ENCODE peak calls at places on chromosome 20, in ten cellular contexts. N is Peyer's patch; X is D341Med; G is GM04504; V is C1 segment of cervical spinal cord; R is AML-193; A is fibroblast of lung; T is NCI-H187 treated with DMSO at 0.1 percent for 48 hours; H is stimulated activated CD4-positive, alpha-beta T cell treated with anti-CD3 and anti-CD28 coated beads, Interleukin-12 subunit alpha, Interleukin-12 subunit beta, amount 100 ng/mL, for 4 hours; K is NB4. B is an unnamed sample.

GRCh38 chr20:25294459-25295385 is 46.8 kb downstream of the PYGB start:
- DNase-seq in N (peak), T (no peak), G (no peak), A (peak), V (no peak), K (peak), R (peak), X (peak), H (peak), B (peak)

GRCh38 chr20:17995967-17996819 is 27.4 kb downstream of the MGME1 start:
- DNase-seq in A (peak), V (no peak), H (peak), X (peak), N (no peak), K (peak), T (no peak), G (peak), R (peak), B (peak)

GRCh38 chr20:58219342-58219700 is 9.1 kb downstream of the ANKRD60 start:
- DNase-seq in H (no peak), A (peak), R (no peak), T (no peak), X (no peak), K (peak), G (peak), V (no peak), N (no peak), B (peak)

GRCh38 chr20:24048014-24048611 is 59.5 kb upstream of the GGTLC1 start:
- DNase-seq in V (no peak), X (no peak), A (no peak), N (no peak), H (no peak), R (no peak), K (no peak), T (no peak), G (no peak), B (no peak)

GRCh38 chr20:23257106-23257761 is 93.4 kb upstream of the NXT1 start:
- DNase-seq in R (no peak), T (no peak), H (no peak), K (no peak), A (peak), N (no peak), V (no peak), X (no peak), G (no peak), B (no peak)

GRCh38 chr20:57801046-57801445 is 91.2 kb upstream of the PMEPA1 start:
- DNase-seq in X (no peak), V (no peak), T (no peak), N (no peak), R (no peak), G (no peak), K (peak), H (no peak), A (no peak), B (peak)

GRCh38 chr20:33947709-33948295 is 45.9 kb upstream of the RALY start:
- DNase-seq in N (no peak), A (peak), G (no peak), H (peak), K (peak), R (peak), T (no peak), X (peak), V (no peak), B (peak)

GRCh38 chr20:33554914-33555420 is 65.1 kb downstream of the CBFA2T2 start:
- DNase-seq in G (peak), N (no peak), H (no peak), T (peak), K (peak), V (no peak), R (no peak), A (peak), X (peak), B (no peak)

GRCh38 chr20:54000262-54000661 is 70.1 kb downstream of the BCAS1 start:
- DNase-seq in V (no peak), K (no peak), R (no peak), H (no peak), G (no peak), X (no peak), N (no peak), A (no peak), T (no peak), B (no peak)

GRCh38 chr20:59469266-59470252 is 134.8 kb upstream of the PHACTR3 start:
- DNase-seq in A (no peak), N (no peak), G (no peak), T (no peak), X (no peak), R (no peak), V (no peak), K (no peak), H (no peak), B (no peak)

GRCh38 chr20:62881662-62882395 is 20.2 kb upstream of the TCFL5 start:
- DNase-seq in X (peak), G (no peak), A (no peak), K (no peak), N (no peak), H (no peak), R (no peak), V (no peak), T (no peak), B (no peak)

GRCh38 chr20:53623127-53623453 is 29.5 kb upstream of the ZNF217 start:
- DNase-seq in T (no peak), V (no peak), G (no peak), N (no peak), K (no peak), R (no peak), H (no peak), X (no peak), A (no peak), B (no peak)

GRCh38 chr20:46651091-46651962 is at the start of gene SLC13A3:
- DNase-seq in N (no peak), G (no peak), K (no peak), V (no peak), R (no peak), T (no peak), A (no peak), X (peak), H (no peak), B (no peak)

GRCh38 chr20:58099956-58100730 is 128.3 kb downstream of the ANKRD60 start:
- DNase-seq in T (no peak), R (no peak), V (no peak), N (no peak), H (no peak), X (no peak), K (no peak), A (no peak), G (no peak), B (no peak)

GRCh38 chr20:34871320-34871926 is 1.2 kb downstream of the GGT7 start:
- DNase-seq in A (no peak), X (no peak), H (no peak), K (no peak), G (no peak), V (no peak), T (no peak), N (no peak), R (no peak), B (no peak)

GRCh38 chr20:34515484-34516037 is 661 bp upstream of the DYNLRB1 start:
- DNase-seq in V (peak), A (peak), G (no peak), H (peak), T (peak), R (peak), N (peak), X (peak), K (peak), B (peak)

GRCh38 chr20:47574616-47575401 is 73.1 kb downstream of the NCOA3 start:
- DNase-seq in V (no peak), K (peak), T (no peak), X (no peak), N (no peak), H (no peak), G (no peak), A (peak), R (no peak), B (peak)

GRCh38 chr20:4699216-4699615 is 22.5 kb upstream of the PRND start:
- DNase-seq in A (no peak), N (no peak), X (no peak), K (no peak), G (no peak), R (no peak), T (no peak), H (no peak), V (no peak), B (no peak)

GRCh38 chr20:56362833-56363413 is 4.1 kb downstream of the FAM210B start:
- DNase-seq in R (no peak), T (no peak), A (no peak), N (no peak), H (no peak), V (no peak), X (no peak), K (no peak), G (no peak), B (no peak)

GRCh38 chr20:63371346-63371865 is 10.3 kb upstream of the CHRNA4 start:
- DNase-seq in T (no peak), X (no peak), K (no peak), R (no peak), G (no peak), H (no peak), A (no peak), N (no peak), V (no peak), B (no peak)

GRCh38 chr20:1816384-1817381 is 78.5 kb upstream of the SIRPA start:
- DNase-seq in H (no peak), G (peak), V (peak), N (no peak), R (no peak), T (no peak), A (peak), K (no peak), X (peak), B (no peak)

GRCh38 chr20:63978319-63979220 is 872 bp downstream of the SAMD10 start:
- DNase-seq in H (peak), R (peak), X (peak), N (peak), A (peak), K (peak), V (no peak), G (no peak), T (no peak), B (peak)

GRCh38 chr20:25277051-25277801 is 29.3 kb downstream of the PYGB start:
- DNase-seq in A (no peak), R (no peak), K (no peak), N (peak), X (no peak), V (no peak), T (no peak), H (no peak), G (no peak), B (peak)

GRCh38 chr20:22776369-22776768 is 192.0 kb upstream of the FOXA2 start:
- DNase-seq in R (no peak), A (no peak), X (no peak), G (no peak), T (no peak), K (no peak), H (no peak), N (no peak), V (no peak), B (no peak)

GRCh38 chr20:16444056-16444777 is 129.0 kb downstream of the KIF16B start:
- DNase-seq in G (peak), N (no peak), T (no peak), H (no peak), K (no peak), R (no peak), V (no peak), A (no peak), X (no peak), B (no peak)

GRCh38 chr20:53080969-53081871 is 109.1 kb downstream of the TSHZ2 start:
- DNase-seq in A (peak), H (peak), X (no peak), T (no peak), G (no peak), N (no peak), K (no peak), V (no peak), R (no peak), B (no peak)

GRCh38 chr20:51366155-51366886 is 176.2 kb downstream of the NFATC2 start:
- DNase-seq in R (no peak), N (peak), V (no peak), G (peak), A (peak), K (no peak), X (no peak), T (no peak), H (no peak), B (no peak)

GRCh38 chr20:53162251-53162835 is 190.2 kb downstream of the TSHZ2 start:
- DNase-seq in G (peak), R (no peak), K (peak), H (no peak), X (no peak), N (no peak), V (no peak), T (peak), A (peak), B (no peak)

GRCh38 chr20:41587956-41588355 is 30.2 kb downstream of the CHD6 start:
- DNase-seq in T (no peak), K (no peak), V (no peak), G (peak), R (no peak), A (peak), X (no peak), N (no peak), H (no peak), B (no peak)

GRCh38 chr20:38935285-38935684 is 9.1 kb downstream of the FAM83D start:
- DNase-seq in N (no peak), X (no peak), K (peak), V (no peak), G (no peak), H (no peak), T (no peak), R (peak), A (no peak), B (no peak)